ENCODE peak calls at places on chromosomes 1 and 21, in nine cellular contexts. Q is A549, X is SK-N-SH, D is suprapubic skin, N is sigmoid colon, V is H1, Y is HepG2, J is esophagus muscularis mucosa, Z is transverse colon. I is an unnamed sample. For H3K4me1, the result is how much of the 10 kb centered on the place peaks cover.

GRCh38 chr1:159595006-159595405 is 7.4 kb downstream of the APCS start:
- DNase-seq in Q (no peak), X (no peak), D (no peak), N (no peak), V (no peak), Y (no peak), J (no peak), Z (no peak), I (no peak)

GRCh38 chr1:7842517-7842916 is 10.3 kb downstream of the UTS2 start:
- DNase-seq in Q (no peak), X (no peak), D (no peak), N (no peak), V (no peak), Y (no peak), J (peak), Z (peak), I (no peak)

GRCh38 chr1:109185990-109186703 is 27.6 kb upstream of the SARS1 start:
- DNase-seq in Q (no peak), X (no peak), D (no peak), N (no peak), V (no peak), Y (no peak), J (no peak), Z (no peak), I (no peak)

GRCh38 chr1:234413975-234414374 is 40.7 kb downstream of the COA6 start:
- DNase-seq in Q (no peak), X (no peak), D (no peak), N (no peak), V (no peak), Y (no peak), J (peak), Z (no peak), I (no peak)

GRCh38 chr1:8602471-8603219 is 214.8 kb downstream of the RERE start:
- DNase-seq in Q (no peak), X (no peak), D (no peak), N (no peak), V (no peak), Y (no peak), J (no peak), Z (no peak), I (no peak)

GRCh38 chr1:234758851-234759250 is 148.9 kb upstream of the IRF2BP2 start:
- DNase-seq in Q (no peak), X (no peak), D (no peak), N (no peak), V (no peak), Y (no peak), J (no peak), Z (peak), I (no peak)

GRCh38 chr21:43608225-43608624 is 51.1 kb downstream of the HSF2BP start:
- DNase-seq in Q (no peak), X (no peak), D (no peak), N (no peak), V (no peak), Y (no peak), J (no peak), Z (no peak), I (no peak)

GRCh38 chr1:114458208-114458777 is 52.7 kb downstream of the TRIM33 start:
- DNase-seq in Q (no peak), X (no peak), D (no peak), N (no peak), V (no peak), Y (peak), J (no peak), Z (no peak), I (no peak)

GRCh38 chr1:26696191-26696644 is 403 bp downstream of the ARID1A start:
- DNase-seq in Q (no peak), X (peak), D (peak), N (peak), V (no peak), Y (no peak), J (no peak), Z (peak), I (no peak)

GRCh38 chr1:107231291-107231690 is 90.5 kb downstream of the NTNG1 start:
- DNase-seq in Q (no peak), X (no peak), D (no peak), N (no peak), V (no peak), Y (no peak), J (no peak), Z (no peak), I (no peak)

GRCh38 chr1:119782541-119783338 is 14.0 kb upstream of the HMGCS2 start:
- DNase-seq in Q (no peak), X (no peak), D (no peak), N (no peak), V (no peak), Y (no peak), J (peak), Z (no peak), I (no peak)

DNA sequence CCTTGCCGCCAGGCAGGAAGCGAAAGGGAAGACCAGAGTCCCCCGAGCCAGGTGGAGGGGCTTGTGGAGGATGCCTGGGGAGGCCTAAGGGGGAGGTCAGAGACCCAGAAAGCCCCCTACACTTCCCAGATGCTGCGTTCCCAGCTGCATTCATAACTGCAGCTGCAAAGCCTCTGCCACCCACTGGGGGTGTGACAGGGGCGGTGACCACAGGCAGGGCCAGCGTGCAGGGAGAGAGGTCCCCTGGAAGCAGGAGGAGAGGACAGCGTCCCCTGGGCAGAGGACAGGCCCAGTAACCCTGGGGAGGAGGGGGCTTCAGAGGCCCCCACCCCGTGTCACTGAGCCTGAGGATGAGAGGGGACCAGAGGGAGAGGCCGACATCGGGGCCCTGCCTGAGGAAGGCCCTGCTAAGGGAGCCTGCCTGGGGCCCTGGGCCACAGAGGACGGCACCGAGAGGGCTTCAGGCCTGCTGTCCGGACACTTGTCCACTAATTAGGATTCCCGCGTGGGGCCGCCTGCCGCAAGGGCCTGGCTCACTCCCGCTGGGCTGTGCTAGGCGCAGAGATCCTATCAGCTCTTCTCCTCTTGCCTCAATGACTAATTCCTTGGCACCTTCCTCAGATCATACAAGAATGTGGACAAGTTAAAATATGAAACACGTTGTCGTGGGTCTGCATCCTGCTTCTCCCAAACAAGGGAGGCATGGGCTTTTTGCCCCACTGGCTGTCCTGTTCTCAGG is 49.1 kb upstream of the CCDC27 start:
- DNase-seq in Q (no peak), X (peak), D (no peak), N (no peak), V (no peak), Y (no peak), J (no peak), Z (no peak), I (no peak)
- TF ChIP-seq CTCF in Q (no peak), X (no peak), D (no peak), N (no peak), V (no peak), Y (no peak), J (no peak), Z (no peak), I (no peak)

GRCh38 chr1:227887697-227888403 is 59.9 kb downstream of the WNT9A start:
- DNase-seq in Q (no peak), X (peak), D (peak), N (peak), V (no peak), Y (no peak), J (peak), Z (peak), I (peak)
- TF ChIP-seq EP300 in Q (no peak), X (no peak), D (no peak), N (peak), V (no peak), Y (no peak), J (no peak), Z (no peak), I (no peak)

GRCh38 chr1:213374369-213374768 is 323.3 kb downstream of the RPS6KC1 start:
- DNase-seq in Q (peak), X (peak), D (no peak), N (no peak), V (peak), Y (peak), J (no peak), Z (peak), I (no peak)
- H3K4me1 ChIP-seq in Q (under half), X (under half), D (under half), N (under half), V (under half), Y (half or more), J (under half), Z (under half), I (under half)

GRCh38 chr1:153977250-153978240 is at the start of gene JTB:
- DNase-seq in Q (peak), X (peak), D (peak), N (peak), V (no peak), Y (peak), J (peak), Z (peak), I (peak)
- TF ChIP-seq CTCF in Q (no peak), X (no peak), D (no peak), N (no peak), V (no peak), Y (no peak), J (no peak), Z (peak), I (no peak)

GRCh38 chr1:62439652-62440371 is 3.0 kb downstream of the USP1 start:
- DNase-seq in Q (no peak), X (no peak), D (no peak), N (no peak), V (no peak), Y (peak), J (no peak), Z (no peak), I (no peak)
- TF ChIP-seq EP300 in Q (no peak), X (no peak), D (no peak), N (no peak), V (no peak), Y (no peak), J (no peak), Z (no peak), I (no peak)

GRCh38 chr1:181102841-181103240 is 14.3 kb downstream of the IER5 start:
- DNase-seq in Q (no peak), X (no peak), D (no peak), N (no peak), V (no peak), Y (no peak), J (no peak), Z (no peak), I (no peak)

GRCh38 chr1:181101581-181102226 is 13.2 kb downstream of the IER5 start:
- DNase-seq in Q (no peak), X (no peak), D (no peak), N (no peak), V (no peak), Y (no peak), J (no peak), Z (no peak), I (no peak)

GRCh38 chr1:181104790-181105133 is 16.3 kb downstream of the IER5 start:
- DNase-seq in Q (no peak), X (no peak), D (peak), N (peak), V (no peak), Y (peak), J (no peak), Z (peak), I (no peak)

GRCh38 chr1:181104042-181104789 is 15.7 kb downstream of the IER5 start:
- DNase-seq in Q (peak), X (no peak), D (no peak), N (no peak), V (no peak), Y (no peak), J (no peak), Z (no peak), I (no peak)

GRCh38 chr1:181103404-181103803 is 14.9 kb downstream of the IER5 start:
- DNase-seq in Q (no peak), X (no peak), D (no peak), N (no peak), V (no peak), Y (no peak), J (no peak), Z (no peak), I (no peak)
- H3K4me1 ChIP-seq in Q (half or more), X (half or more), D (half or more), N (under half), V (under half), Y (half or more), J (half or more), Z (under half), I (under half)

I was measured in ovary.